ENCODE peak calls at places on chromosomes 12 and 14, in six cellular contexts. One of them, this sample, is unnamed.

GRCh38 chr12:12331896-12332295 is 18.1 kb downstream of the MANSC1 start:
- DNase-seq in HEK293T: no peak
- DNase-seq in GM23338: no peak
- DNase-seq in stimulated activated naive B cell treated with anti-CD40 and anti-IgM and Interleukin-4, amounts not matched to agents 10 μg/mL and 1 μg/mL and 100 μg/mL, for 72 hours: no peak
- DNase-seq in pulmonary artery endothelial cell: no peak
- DNase-seq in A549: no peak
- DNase-seq in this sample: peak; percentile 23

GRCh38 chr14:97771340-97772045 is 974.3 kb downstream of the VRK1 start:
- DNase-seq in GM23338: no peak
- DNase-seq in A549: no peak
- DNase-seq in stimulated activated naive B cell treated with anti-CD40 and anti-IgM and Interleukin-4, amounts not matched to agents 10 μg/mL and 1 μg/mL and 100 μg/mL, for 72 hours: no peak
- DNase-seq in pulmonary artery endothelial cell: no peak
- DNase-seq in HEK293T: no peak
- DNase-seq in this sample: no peak

GRCh38 chr12:75908961-75909699 is 122.4 kb downstream of the PHLDA1 start:
- DNase-seq in stimulated activated naive B cell treated with anti-CD40 and anti-IgM and Interleukin-4, amounts not matched to agents 10 μg/mL and 1 μg/mL and 100 μg/mL, for 72 hours: no peak
- DNase-seq in pulmonary artery endothelial cell: peak; percentile 85
- DNase-seq in A549: no peak
- DNase-seq in GM23338: no peak
- DNase-seq in HEK293T: no peak
- DNase-seq in this sample: no peak

GRCh38 chr14:94922595-94923239 is 152.8 kb upstream of the GSC start:
- DNase-seq in pulmonary artery endothelial cell: no peak
- DNase-seq in A549: no peak
- DNase-seq in HEK293T: no peak
- DNase-seq in GM23338: no peak
- DNase-seq in stimulated activated naive B cell treated with anti-CD40 and anti-IgM and Interleukin-4, amounts not matched to agents 10 μg/mL and 1 μg/mL and 100 μg/mL, for 72 hours: no peak
- DNase-seq in this sample: no peak

GRCh38 chr12:100279612-100280244 is 12.8 kb downstream of the SCYL2 start:
- DNase-seq in A549: no peak
- DNase-seq in stimulated activated naive B cell treated with anti-CD40 and anti-IgM and Interleukin-4, amounts not matched to agents 10 μg/mL and 1 μg/mL and 100 μg/mL, for 72 hours: no peak
- DNase-seq in pulmonary artery endothelial cell: no peak
- DNase-seq in GM23338: peak; percentile 70
- DNase-seq in HEK293T: no peak
- DNase-seq in this sample: peak; percentile 84

GRCh38 chr12:47068539-47068938 is 10.9 kb upstream of the PCED1B start:
- DNase-seq in stimulated activated naive B cell treated with anti-CD40 and anti-IgM and Interleukin-4, amounts not matched to agents 10 μg/mL and 1 μg/mL and 100 μg/mL, for 72 hours: no peak
- DNase-seq in GM23338: peak; percentile 23
- DNase-seq in A549: no peak
- DNase-seq in HEK293T: no peak
- DNase-seq in pulmonary artery endothelial cell: no peak
- DNase-seq in this sample: peak; percentile 90

GRCh38 chr12:14982986-14983385 is 10.1 kb downstream of the PDE6H start:
- DNase-seq in A549: no peak
- DNase-seq in pulmonary artery endothelial cell: no peak
- DNase-seq in HEK293T: no peak
- DNase-seq in GM23338: no peak
- DNase-seq in stimulated activated naive B cell treated with anti-CD40 and anti-IgM and Interleukin-4, amounts not matched to agents 10 μg/mL and 1 μg/mL and 100 μg/mL, for 72 hours: no peak
- DNase-seq in this sample: no peak

GRCh38 chr12:32139064-32139421 is 32.4 kb downstream of the BICD1 start:
- DNase-seq in HEK293T: no peak
- DNase-seq in stimulated activated naive B cell treated with anti-CD40 and anti-IgM and Interleukin-4, amounts not matched to agents 10 μg/mL and 1 μg/mL and 100 μg/mL, for 72 hours: peak; percentile 74
- DNase-seq in pulmonary artery endothelial cell: no peak
- DNase-seq in GM23338: peak; percentile 37
- DNase-seq in A549: no peak
- DNase-seq in this sample: peak; percentile 52

GRCh38 chr14:63388766-63389431 is 70.2 kb upstream of the GPHB5 start:
- DNase-seq in HEK293T: peak; percentile 67
- DNase-seq in GM23338: peak; percentile 81
- DNase-seq in stimulated activated naive B cell treated with anti-CD40 and anti-IgM and Interleukin-4, amounts not matched to agents 10 μg/mL and 1 μg/mL and 100 μg/mL, for 72 hours: peak; percentile 46
- DNase-seq in pulmonary artery endothelial cell: peak; percentile 30
- DNase-seq in A549: peak; percentile 20
- DNase-seq in this sample: peak; percentile 71

GRCh38 chr14:59870277-59871165 is at the start of gene RTN1:
- DNase-seq in HEK293T: peak; percentile 69
- DNase-seq in stimulated activated naive B cell treated with anti-CD40 and anti-IgM and Interleukin-4, amounts not matched to agents 10 μg/mL and 1 μg/mL and 100 μg/mL, for 72 hours: no peak
- DNase-seq in A549: no peak
- DNase-seq in pulmonary artery endothelial cell: no peak
- DNase-seq in GM23338: peak; percentile 85
- DNase-seq in this sample: peak; percentile 76

GRCh38 chr14:36515896-36516718 is 3.9 kb downstream of the NKX2-1 start:
- DNase-seq in pulmonary artery endothelial cell: no peak
- DNase-seq in GM23338: no peak
- DNase-seq in A549: no peak
- DNase-seq in HEK293T: no peak
- DNase-seq in stimulated activated naive B cell treated with anti-CD40 and anti-IgM and Interleukin-4, amounts not matched to agents 10 μg/mL and 1 μg/mL and 100 μg/mL, for 72 hours: no peak
- DNase-seq in this sample: peak; percentile 21

GRCh38 chr12:27779416-27779815 is 617 bp upstream of the KLHL42 start:
- DNase-seq in stimulated activated naive B cell treated with anti-CD40 and anti-IgM and Interleukin-4, amounts not matched to agents 10 μg/mL and 1 μg/mL and 100 μg/mL, for 72 hours: peak; percentile 31
- DNase-seq in HEK293T: peak; percentile 27
- DNase-seq in pulmonary artery endothelial cell: no peak
- DNase-seq in A549: peak; percentile 15
- DNase-seq in GM23338: peak; percentile 41
- DNase-seq in this sample: peak; percentile 43

GRCh38 chr12:39824505-39825198 is 205.0 kb upstream of the ABCD2 start:
- DNase-seq in A549: no peak
- DNase-seq in HEK293T: no peak
- DNase-seq in GM23338: no peak
- DNase-seq in stimulated activated naive B cell treated with anti-CD40 and anti-IgM and Interleukin-4, amounts not matched to agents 10 μg/mL and 1 μg/mL and 100 μg/mL, for 72 hours: no peak
- DNase-seq in pulmonary artery endothelial cell: no peak
- DNase-seq in this sample: peak; percentile 56

GRCh38 chr14:100587763-100588411 is 670 bp upstream of the BEGAIN start:
- DNase-seq in HEK293T: no peak
- DNase-seq in pulmonary artery endothelial cell: no peak
- DNase-seq in stimulated activated naive B cell treated with anti-CD40 and anti-IgM and Interleukin-4, amounts not matched to agents 10 μg/mL and 1 μg/mL and 100 μg/mL, for 72 hours: no peak
- DNase-seq in GM23338: no peak
- DNase-seq in A549: no peak
- DNase-seq in this sample: no peak